ENCODE peak calls at places on chromosome 9, in seven cellular contexts. X is stimulated activated CD4-positive, alpha-beta T cell treated with anti-CD3 and anti-CD28 coated beads, TNF-alpha, amount 100 ng/mL, for 24 hours; T is NCI-H345; D is NCI-H69; Q is NCI-H1694; M is NCI-H510A treated with DMSO at 0.1 percent for 48 hours; W is T-helper 9 cell. F is an unnamed sample.

GRCh38 chr9:122991370-122991830 is 42.1 kb upstream of the GPR21 start:
- DNase-seq in D (peak; percentile 35), W (peak; percentile 2), M (no peak), X (peak; percentile 15), Q (no peak), T (no peak), F (peak; percentile 11)

GRCh38 chr9:96160866-96161265 is 141.1 kb downstream of the HSD17B3 start:
- DNase-seq in W (no peak), M (no peak), X (no peak), Q (no peak), D (no peak), T (no peak), F (no peak)

GRCh38 chr9:109956811-109957440 is 176.9 kb downstream of the PALM2AKAP2 start:
- DNase-seq in Q (peak; percentile 26), X (no peak), W (no peak), T (no peak), M (peak; percentile 47), D (peak; percentile 98), F (no peak)

GRCh38 chr9:33450747-33451146 is 3.4 kb upstream of the AQP3 start:
- DNase-seq in M (no peak), D (no peak), W (no peak), Q (no peak), X (no peak), T (no peak), F (no peak)

GRCh38 chr9:125767349-125767748 is 20.2 kb downstream of the PBX3 start:
- DNase-seq in W (no peak), Q (no peak), D (no peak), X (no peak), M (no peak), T (no peak), F (no peak)

GRCh38 chr9:130156672-130157071 is 15.5 kb upstream of the NCS1 start:
- DNase-seq in D (no peak), X (no peak), W (no peak), Q (no peak), M (no peak), T (no peak), F (no peak)

GRCh38 chr9:81626511-81626910 is 62.8 kb downstream of the TLE1 start:
- DNase-seq in Q (no peak), X (no peak), M (no peak), T (no peak), D (no peak), W (no peak), F (no peak)

GRCh38 chr9:68515304-68516017 is 25.2 kb downstream of the TMEM252 start:
- DNase-seq in X (no peak), M (no peak), W (no peak), Q (no peak), D (no peak), T (no peak), F (no peak)

GRCh38 chr9:86589273-86589672 is 235.1 kb upstream of the TUT7 start:
- DNase-seq in W (no peak), X (no peak), M (no peak), Q (no peak), D (no peak), T (no peak), F (no peak)

GRCh38 chr9:109387206-109387605 is 66.3 kb upstream of the EPB41L4B start:
- DNase-seq in T (no peak), M (no peak), X (no peak), Q (no peak), W (no peak), D (no peak), F (no peak)

GRCh38 chr9:1170918-1171317 is 120.8 kb downstream of the DMRT2 start:
- DNase-seq in W (no peak), X (no peak), Q (no peak), D (no peak), M (peak; percentile 16), T (no peak), F (no peak)

GRCh38 chr9:16105576-16105975 is 552.7 kb downstream of the CCDC171 start:
- DNase-seq in Q (no peak), D (no peak), T (no peak), X (no peak), M (no peak), W (no peak), F (no peak)

F was measured in HuH-7.